ENCODE peak calls at places on chromosomes 4 and X, in seven cellular contexts. P, W, G, V, B, J and S are unnamed samples.

GRCh38 chr4:3851211-3851610 is 85.0 kb downstream of the ADRA2C start:
- DNase-seq in P (no peak), W (no peak), G (no peak), V (peak; percentile 54), B (no peak), J (no peak), S (no peak)

GRCh38 chrX:10486373-10486772 is 134.0 kb downstream of the MID1 start:
- DNase-seq in P (no peak), W (no peak), G (no peak), V (no peak), B (no peak), J (no peak), S (no peak)

GRCh38 chr4:141329174-141329569 is 108.5 kb downstream of the ZNF330 start:
- DNase-seq in P (no peak), W (no peak), G (no peak), V (no peak), B (no peak), J (no peak), S (no peak)

GRCh38 chr4:15336410-15337184 is 91.2 kb upstream of the C1QTNF7 start:
- DNase-seq in P (no peak), W (no peak), G (no peak), V (no peak), B (no peak), J (no peak), S (no peak)

GRCh38 chr4:128350449-128351045 is 62.9 kb upstream of the PGRMC2 start:
- DNase-seq in P (no peak), W (no peak), G (peak; percentile 18), V (no peak), B (no peak), J (no peak), S (no peak)

GRCh38 chr4:72295966-72296557 is 264.3 kb downstream of the NPFFR2 start:
- DNase-seq in P (no peak), W (peak; percentile 1), G (no peak), V (peak; percentile 75), B (no peak), J (no peak), S (no peak)

GRCh38 chrX:40189018-40189417 is 91.3 kb upstream of the BCOR start:
- DNase-seq in P (no peak), W (no peak), G (no peak), V (no peak), B (no peak), J (no peak), S (no peak)

GRCh38 chr4:10184051-10184450 is 67.5 kb upstream of the WDR1 start:
- DNase-seq in P (no peak), W (no peak), G (no peak), V (no peak), B (no peak), J (no peak), S (no peak)

GRCh38 chr4:36003051-36003450 is 241.3 kb downstream of the ARAP2 start:
- DNase-seq in P (no peak), W (no peak), G (no peak), V (no peak), B (no peak), J (no peak), S (no peak)

GRCh38 chr4:56410247-56410646 is 23.0 kb upstream of the AASDH start:
- DNase-seq in P (no peak), W (peak; percentile 47), G (peak; percentile 76), V (peak; percentile 83), B (no peak), J (peak; percentile 32), S (peak; percentile 56)

GRCh38 chr4:77047037-77047436 is 28.8 kb downstream of the CCNI start:
- DNase-seq in P (no peak), W (peak; percentile 3), G (no peak), V (peak; percentile 23), B (no peak), J (no peak), S (no peak)

GRCh38 chr4:80235451-80235850 is 31.0 kb upstream of the FGF5 start:
- DNase-seq in P (no peak), W (no peak), G (no peak), V (no peak), B (no peak), J (no peak), S (no peak)

GRCh38 chrX:84729809-84730208 is 227.6 kb upstream of the HDX start:
- DNase-seq in P (no peak), W (peak; percentile 5), G (peak; percentile 32), V (peak; percentile 58), B (no peak), J (peak; percentile 50), S (no peak)

GRCh38 chr4:92101609-92102231 is 202.0 kb upstream of the GRID2 start:
- DNase-seq in P (no peak), W (no peak), G (no peak), V (no peak), B (no peak), J (no peak), S (no peak)

GRCh38 chrX:150525061-150525919 is 43.1 kb upstream of the MTM1 start:
- DNase-seq in P (peak; percentile 56), W (no peak), G (peak; percentile 45), V (no peak), B (no peak), J (no peak), S (no peak)

GRCh38 chr4:168218663-168219062 is 99.9 kb downstream of the DDX60 start:
- DNase-seq in P (no peak), W (no peak), G (no peak), V (no peak), B (no peak), J (no peak), S (no peak)

GRCh38 chrX:12970691-12971202 is 4.2 kb upstream of the TMSB4X start:
- DNase-seq in P (no peak), W (no peak), G (peak; percentile 33), V (peak; percentile 74), B (no peak), J (no peak), S (no peak)

DNA sequence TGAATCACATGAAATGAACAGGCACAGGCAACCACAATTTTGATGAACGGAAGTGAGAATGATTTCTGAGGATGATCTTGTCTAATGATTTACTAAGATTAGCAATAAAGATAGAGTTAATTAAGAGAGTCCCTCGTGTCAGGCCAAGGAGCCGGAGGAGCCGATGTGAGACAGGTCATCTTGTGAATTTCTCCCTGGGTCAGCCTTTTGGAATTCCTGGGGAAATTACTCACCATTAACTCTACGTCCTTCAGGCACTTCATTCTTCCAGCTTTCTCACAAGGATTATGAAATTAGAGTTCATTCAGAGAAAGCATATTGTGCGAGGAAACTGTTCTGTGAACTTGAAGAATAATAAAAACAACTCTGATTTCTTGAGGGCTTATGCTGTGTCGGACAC is 86.7 kb downstream of the PSAPL1 start:
- DNase-seq in P (no peak), W (peak; percentile 38), G (no peak), V (no peak), B (no peak), J (no peak), S (no peak)
- H3K4me1 ChIP-seq in P (no peaks in the 10 kb centered on the region), W (peaks cover 29% of the 10 kb centered on the region), G (no peaks in the 10 kb centered on the region), V (no peaks in the 10 kb centered on the region), B (no peaks in the 10 kb centered on the region), J (no peaks in the 10 kb centered on the region), S (no peaks in the 10 kb centered on the region)

DNA sequence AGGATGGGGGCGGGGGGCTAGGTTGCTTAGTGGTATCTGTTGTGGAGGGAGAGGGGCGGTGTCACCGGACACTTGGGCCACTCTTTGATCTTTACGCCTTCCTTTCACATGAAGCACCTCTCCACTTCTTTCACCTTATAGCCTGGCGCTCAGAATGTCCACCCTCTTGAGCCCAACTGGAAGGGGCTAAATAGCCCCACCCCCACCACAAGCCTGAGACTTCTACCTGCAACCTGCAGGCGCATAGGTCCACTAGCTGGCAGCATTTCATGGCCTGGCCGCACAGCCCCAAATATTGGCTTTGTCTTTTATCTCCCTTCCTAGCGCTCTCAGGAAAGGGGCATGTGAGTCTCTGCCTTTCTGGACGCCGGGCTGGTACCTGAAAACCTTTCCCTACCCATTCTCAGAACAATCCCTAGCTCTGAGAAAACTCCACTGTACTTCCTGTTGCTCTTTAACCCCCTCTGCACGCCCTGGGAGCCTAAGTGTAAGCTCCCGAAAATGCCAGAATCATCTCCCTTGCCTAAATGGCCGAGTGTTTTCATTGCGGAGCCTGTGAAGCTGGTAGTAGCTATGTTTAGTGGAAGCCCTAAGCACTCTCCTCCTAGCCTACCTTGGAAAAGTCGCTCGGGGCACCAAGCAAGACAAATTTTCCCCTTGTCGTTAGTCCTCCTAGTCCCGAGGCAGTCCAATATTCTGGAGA is 1.2 kb upstream of the TRPC5 start:
- DNase-seq in P (no peak), W (no peak), G (no peak), V (peak; percentile 36), B (no peak), J (no peak), S (no peak)
- H3K4me3 ChIP-seq in P (no peak overlapping the region), W (no peak overlapping the region), G (no peak overlapping the region), V (peak overlapping the region; percentile 71), B (no peak overlapping the region), J (no peak overlapping the region), S (no peak overlapping the region)

GRCh38 chr4:8403173-8403753 is 37.3 kb downstream of the ACOX3 start:
- DNase-seq in P (peak; percentile 91), W (peak; percentile 81), G (peak; percentile 81), V (peak; percentile 86), B (peak; percentile 82), J (peak; percentile 92), S (peak; percentile 85)

GRCh38 chr4:8401665-8402064 is 38.9 kb downstream of the ACOX3 start:
- DNase-seq in P (no peak), W (no peak), G (no peak), V (no peak), B (peak; percentile 39), J (no peak), S (no peak)

GRCh38 chr4:8403981-8404380 is 36.5 kb downstream of the ACOX3 start:
- DNase-seq in P (no peak), W (no peak), G (no peak), V (no peak), B (peak; percentile 46), J (peak; percentile 61), S (no peak)

GRCh38 chr4:8402181-8402597 is 38.3 kb downstream of the ACOX3 start:
- DNase-seq in P (no peak), W (no peak), G (no peak), V (no peak), B (peak; percentile 26), J (no peak), S (peak; percentile 59)

GRCh38 chr4:8402640-8403039 is 37.9 kb downstream of the ACOX3 start:
- DNase-seq in P (peak; percentile 56), W (no peak), G (peak; percentile 17), V (no peak), B (peak; percentile 53), J (no peak), S (no peak)
- H3K4me1 ChIP-seq in P (peaks cover 19% of the 10 kb centered on the region), W (peaks cover 3% of the 10 kb centered on the region), G (no peaks in the 10 kb centered on the region), V (no peaks in the 10 kb centered on the region), B (peaks cover 14% of the 10 kb centered on the region), J (no peaks in the 10 kb centered on the region), S (peaks cover 24% of the 10 kb centered on the region)

DNA sequence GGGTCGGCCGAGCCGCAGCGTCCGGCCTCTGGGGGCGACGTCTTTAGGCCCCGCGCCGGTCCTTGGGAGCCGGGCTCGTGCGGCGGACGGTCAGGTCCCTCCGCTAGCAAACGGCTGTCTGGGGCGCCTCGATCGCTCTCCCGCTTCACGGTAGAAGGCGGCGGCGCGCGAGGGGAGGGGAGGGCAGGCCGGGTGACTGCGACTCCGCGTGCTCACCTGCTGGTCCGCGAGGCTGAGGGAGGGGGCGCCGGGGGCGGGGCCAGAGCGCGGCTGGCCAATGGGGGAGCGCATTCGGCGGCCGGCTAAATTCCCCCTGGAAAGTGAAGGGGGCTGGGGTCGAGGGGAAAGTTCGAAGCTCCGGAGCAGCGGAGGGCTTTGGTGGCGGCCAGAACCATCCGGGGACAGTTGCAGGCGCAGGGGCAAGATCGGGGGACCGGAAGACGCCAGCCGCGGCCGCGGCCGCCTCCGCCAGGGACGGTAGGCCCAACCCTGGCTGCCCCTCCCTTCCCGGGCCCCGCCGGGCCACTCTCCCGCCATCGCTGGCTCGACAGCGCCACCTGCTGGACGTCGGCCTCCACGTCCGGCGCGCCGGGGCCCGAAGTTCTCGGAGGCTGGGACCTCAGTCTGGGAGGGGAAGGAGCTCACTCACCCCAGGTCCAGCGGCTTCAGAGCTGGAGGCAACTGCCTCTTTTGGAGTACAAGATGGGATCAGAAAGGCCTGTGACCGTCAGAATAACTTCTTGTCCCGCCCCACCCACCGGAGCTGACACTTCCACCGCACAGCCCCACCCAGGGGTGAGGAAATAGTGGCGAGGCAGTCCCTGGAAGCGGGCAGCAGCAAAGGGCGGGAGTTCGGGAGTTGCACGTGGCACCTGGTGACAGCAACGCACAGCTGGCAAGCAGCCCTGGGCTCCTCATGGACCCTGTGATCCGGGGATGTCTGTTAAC is 49.9 kb downstream of the ELF4 start:
- DNase-seq in P (peak; percentile 86), W (peak; percentile 88), G (peak; percentile 76), V (peak; percentile 85), B (peak; percentile 86), J (peak; percentile 84), S (peak; percentile 76)
- H3K4me3 ChIP-seq in P (peak overlapping the region; percentile 28), W (peak overlapping the region; percentile 60), G (peak overlapping the region; percentile 50), V (peak overlapping the region; percentile 34), B (peak overlapping the region; percentile 55), J (peak overlapping the region; percentile 49), S (no peak overlapping the region)